ENCODE peak calls at places on chromosome 21, in seven cellular contexts. S is IMR-90, X is trophoblast cell, Z is neuronal stem cell, O is H9, R is H1, J is mesenchymal stem cell. D is an unnamed sample.

GRCh38 chr21:44463716-44464115 is 8.4 kb downstream of the LRRC3 start:
- DNase-seq in O (no peak), R (no peak), X (no peak), Z (no peak), S (no peak), J (no peak), D (no peak)

GRCh38 chr21:38315155-38315554 is 58.4 kb downstream of the KCNJ15 start:
- DNase-seq in R (no peak), Z (no peak), X (no peak), J (no peak), O (no peak), S (no peak), D (no peak)

GRCh38 chr21:30255679-30256078 is 27.1 kb downstream of the KRTAP24-1 start:
- DNase-seq in O (no peak), S (no peak), X (no peak), R (no peak), Z (no peak), J (no peak), D (no peak)

GRCh38 chr21:45892156-45892919 is 89.2 kb upstream of the COL6A1 start:
- DNase-seq in S (no peak), Z (no peak), J (no peak), R (no peak), O (no peak), X (no peak), D (no peak)

GRCh38 chr21:39756285-39756684 is 11.3 kb downstream of the IGSF5 start:
- DNase-seq in R (no peak), X (no peak), S (no peak), J (no peak), Z (no peak), O (no peak), D (no peak)

GRCh38 chr21:28872218-28872617 is 120.5 kb downstream of the LTN1 start:
- DNase-seq in O (no peak), Z (no peak), R (no peak), X (no peak), S (no peak), J (no peak), D (no peak)

GRCh38 chr21:37149411-37149810 is 76.4 kb downstream of the TTC3 start:
- DNase-seq in Z (no peak), S (peak; percentile 91), J (peak; percentile 86), X (no peak), R (no peak), O (no peak), D (no peak)

GRCh38 chr21:43645414-43645891 is 13.8 kb downstream of the HSF2BP start:
- DNase-seq in O (peak; percentile 49), R (no peak), J (peak; percentile 92), S (peak; percentile 82), X (peak; percentile 80), Z (peak; percentile 38), D (peak; percentile 84)

GRCh38 chr21:27190601-27191000 is 223.7 kb upstream of the ADAMTS5 start:
- DNase-seq in Z (no peak), J (no peak), S (peak; percentile 50), X (no peak), R (no peak), O (no peak), D (no peak)

GRCh38 chr21:45938811-45939520 is 42.6 kb upstream of the COL6A1 start:
- DNase-seq in J (no peak), X (no peak), Z (no peak), O (no peak), R (no peak), S (no peak), D (no peak)

GRCh38 chr21:34908424-34909055 is 140.6 kb downstream of the RUNX1 start:
- DNase-seq in O (no peak), R (no peak), J (no peak), S (no peak), X (peak; percentile 61), Z (no peak), D (peak; percentile 89)

GRCh38 chr21:37319551-37319950 is 47.0 kb upstream of the DYRK1A start:
- DNase-seq in J (no peak), R (no peak), Z (no peak), S (no peak), O (no peak), X (no peak), D (no peak)

GRCh38 chr21:27807596-27807995 is 840.7 kb upstream of the ADAMTS5 start:
- DNase-seq in X (no peak), Z (no peak), J (peak; percentile 61), R (no peak), S (peak; percentile 47), O (no peak), D (no peak)

GRCh38 chr21:44916965-44917364 is 3.7 kb downstream of the ITGB2 start:
- DNase-seq in R (no peak), Z (no peak), S (no peak), X (no peak), J (no peak), O (no peak), D (no peak)

GRCh38 chr21:46031484-46031883 is 49.9 kb downstream of the COL6A1 start:
- DNase-seq in X (no peak), O (no peak), J (no peak), R (no peak), S (no peak), Z (no peak), D (no peak)

GRCh38 chr21:46219591-46220239 is 8.9 kb downstream of the LSS start:
- DNase-seq in X (no peak), O (no peak), S (no peak), J (no peak), R (no peak), Z (no peak), D (no peak)

GRCh38 chr21:42535602-42536171 is 22.0 kb downstream of the SLC37A1 start:
- DNase-seq in X (no peak), O (no peak), J (no peak), S (no peak), R (no peak), Z (no peak), D (no peak)

GRCh38 chr21:20999567-21000169 is 1.5 kb downstream of the NCAM2 start:
- DNase-seq in R (no peak), X (peak; percentile 34), Z (peak; percentile 49), J (peak; percentile 51), S (peak; percentile 49), O (peak; percentile 32), D (peak; percentile 52)

GRCh38 chr21:18832950-18833349 is 429.4 kb upstream of the TMPRSS15 start:
- DNase-seq in J (peak; percentile 67), X (peak; percentile 30), R (no peak), O (no peak), Z (no peak), S (no peak), D (no peak)
- H3K18ac ChIP-seq in J (no peak overlapping the region), X (no peak overlapping the region), R (no peak overlapping the region), O (no peak overlapping the region), Z (no peak overlapping the region), S (no peak overlapping the region), D (no peak overlapping the region)

GRCh38 chr21:41507521-41508414 is at the start of gene TMPRSS2:
- DNase-seq in R (no peak), J (no peak), Z (peak; percentile 30), S (no peak), X (no peak), O (peak; percentile 74), D (peak; percentile 61)
- H3K4me2 ChIP-seq in R (peak within 1 kb of the TSS; percentile 95), J (peak within 1 kb of the TSS; percentile 57), Z (peak within 1 kb of the TSS; percentile 93), S (no peak within 1 kb of the TSS), X (peak within 1 kb of the TSS; percentile 75), O (peak within 1 kb of the TSS; percentile 70), D (peak within 1 kb of the TSS; percentile 98)

GRCh38 chr21:35974801-35975200 is 85.5 kb downstream of the SETD4 start:
- DNase-seq in X (no peak), O (no peak), S (peak; percentile 28), R (no peak), J (no peak), Z (no peak), D (no peak)
- H3K4ac ChIP-seq in X (no peak overlapping the region), O (no peak overlapping the region), S (no peak overlapping the region), R (no peak overlapping the region), J (no peak overlapping the region), Z (no peak overlapping the region), D (no peak overlapping the region)

GRCh38 chr21:31343030-31343510 is 991 bp downstream of the TIAM1 start:
- DNase-seq in O (no peak), R (no peak), S (no peak), Z (no peak), J (no peak), X (no peak), D (no peak)
- H3K18ac ChIP-seq in O (no peak overlapping the region), R (no peak overlapping the region), S (no peak overlapping the region), Z (no peak overlapping the region), J (no peak overlapping the region), X (no peak overlapping the region), D (no peak overlapping the region)

DNA sequence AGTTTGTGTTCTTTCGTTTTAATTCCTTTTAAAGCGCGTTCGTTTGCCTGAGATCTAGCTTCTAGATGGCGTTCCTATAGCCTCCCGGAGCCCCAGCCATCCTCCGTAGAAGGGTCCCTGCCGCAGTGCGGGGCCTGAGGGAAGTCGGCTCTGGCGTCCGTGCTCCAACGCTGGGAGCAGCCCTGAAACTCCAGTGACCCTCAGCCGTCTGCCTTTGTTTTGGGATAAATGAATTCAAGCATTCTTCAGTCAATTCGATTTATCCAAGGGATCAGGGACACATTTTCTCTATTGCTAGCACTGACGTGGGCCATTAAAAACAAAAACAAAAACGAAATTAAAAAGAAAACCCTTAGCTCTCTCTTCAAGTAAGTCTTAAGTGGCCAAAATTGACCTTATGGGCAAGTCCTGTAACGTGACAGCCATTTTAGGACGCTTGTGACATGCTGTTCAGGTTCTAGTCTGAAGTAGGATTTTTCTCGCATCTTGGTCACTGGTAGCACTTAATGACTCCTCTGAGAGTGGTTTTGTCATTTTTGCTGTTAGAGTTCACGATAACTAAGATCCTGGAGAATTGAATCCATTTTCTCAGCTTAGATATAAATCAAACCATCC is 757 bp upstream of the HSPA13 start:
- DNase-seq in O (no peak), R (peak; percentile 10), X (peak; percentile 2), S (peak; percentile 5), Z (peak; percentile 3), J (no peak), D (no peak)
- H3K4me2 ChIP-seq in O (peak overlapping the region; percentile 76), R (peak overlapping the region; percentile 74), X (peak overlapping the region; percentile 94), S (peak overlapping the region; percentile 99), Z (peak overlapping the region; percentile 54), J (peak overlapping the region; percentile 49), D (peak overlapping the region; percentile 55)

GRCh38 chr21:15552914-15553491 is 176.8 kb upstream of the USP25 start:
- DNase-seq in Z (no peak), S (peak; percentile 1), O (no peak), X (no peak), J (peak; percentile 25), R (no peak), D (peak; percentile 33)
- H3K4ac ChIP-seq in Z (no peak overlapping the region), S (no peak overlapping the region), O (no peak overlapping the region), X (no peak overlapping the region), J (no peak overlapping the region), R (no peak overlapping the region), D (no peak overlapping the region)

D was measured in mesendoderm.